ENCODE peak calls at places on chromosomes 5 and 9, in nine cellular contexts. Z is right atrium auricular region; V is CD8-positive, alpha-beta T cell; E is colonic mucosa; L is effector memory CD4-positive, alpha-beta T cell; R is thyroid gland; X is uterus; K is astrocyte; G is A673. W is an unnamed sample.

GRCh38 chr9:131636593-131636992 is 91.3 kb downstream of the PRRT1B start:
- DNase-seq in V (no peak), X (no peak), L (no peak), Z (no peak), G (no peak), K (no peak), R (no peak), E (no peak), W (no peak)

GRCh38 chr5:11026543-11026942 is 265.5 kb upstream of the DAP start:
- DNase-seq in V (no peak), Z (no peak), X (no peak), R (no peak), K (no peak), E (no peak), L (no peak), G (no peak), W (no peak)

GRCh38 chr5:118605761-118606160 is 382.6 kb downstream of the DTWD2 start:
- DNase-seq in L (no peak), E (no peak), Z (no peak), R (peak; percentile 87), G (no peak), X (no peak), K (no peak), V (no peak), W (no peak)

GRCh38 chr9:97880336-97880735 is 27.3 kb downstream of the FOXE1 start:
- DNase-seq in E (no peak), G (no peak), Z (no peak), V (no peak), R (peak; percentile 70), L (no peak), X (no peak), K (peak; percentile 47), W (no peak)

GRCh38 chr5:82719368-82719767 is 357.8 kb downstream of the TMEM167A start:
- DNase-seq in V (no peak), G (peak; percentile 59), R (no peak), Z (no peak), K (peak; percentile 3), X (no peak), L (no peak), E (no peak), W (no peak)

GRCh38 chr9:80320916-80321315 is 749.2 kb downstream of the TLE4 start:
- DNase-seq in R (no peak), L (no peak), K (peak; percentile 82), V (no peak), E (no peak), X (no peak), G (no peak), Z (no peak), W (no peak)

GRCh38 chr9:71816782-71817549 is 48.7 kb upstream of the CEMIP2 start:
- DNase-seq in E (no peak), V (no peak), Z (no peak), X (no peak), K (no peak), R (no peak), G (no peak), L (no peak), W (no peak)

GRCh38 chr5:178388381-178389030 is 155.9 kb upstream of the PHYKPL start:
- DNase-seq in L (no peak), E (peak; percentile 24), V (no peak), K (no peak), X (no peak), R (peak; percentile 42), G (no peak), Z (peak; percentile 67), W (no peak)

GRCh38 chr9:3628239-3628638 is 102.4 kb upstream of the RFX3 start:
- DNase-seq in E (no peak), V (no peak), K (no peak), R (peak; percentile 22), L (no peak), G (no peak), Z (no peak), X (no peak), W (no peak)

GRCh38 chr9:95048225-95049087 is 269.1 kb downstream of the FANCC start:
- DNase-seq in G (peak; percentile 65), L (peak; percentile 21), X (peak; percentile 70), R (peak; percentile 88), K (no peak), E (peak; percentile 82), V (peak; percentile 48), Z (no peak), W (peak; percentile 35)

GRCh38 chr9:36788534-36788933 is 215.8 kb downstream of the MELK start:
- DNase-seq in Z (no peak), R (no peak), K (no peak), V (no peak), G (no peak), E (no peak), L (no peak), X (no peak), W (no peak)

GRCh38 chr9:20314981-20315380 is 307.3 kb downstream of the MLLT3 start:
- DNase-seq in V (no peak), X (no peak), G (no peak), R (no peak), K (no peak), Z (no peak), L (no peak), E (no peak), W (no peak)

GRCh38 chr5:33854733-33855151 is 37.0 kb downstream of the ADAMTS12 start:
- DNase-seq in K (peak; percentile 88), L (no peak), E (no peak), X (no peak), R (no peak), Z (no peak), G (no peak), V (no peak), W (no peak)

GRCh38 chr5:35185518-35185917 is 44.8 kb downstream of the PRLR start:
- DNase-seq in G (no peak), R (no peak), K (no peak), V (no peak), L (no peak), Z (no peak), E (peak; percentile 57), X (no peak), W (no peak)

GRCh38 chr5:124720589-124720988 is 25.9 kb downstream of the ZNF608 start:
- DNase-seq in V (no peak), X (no peak), Z (no peak), E (no peak), R (no peak), L (no peak), G (no peak), K (no peak), W (no peak)

GRCh38 chr5:39714036-39714698 is 289.4 kb upstream of the DAB2 start:
- DNase-seq in K (peak; percentile 30), Z (no peak), R (peak; percentile 37), V (peak; percentile 15), X (peak; percentile 39), E (peak; percentile 70), L (peak; percentile 14), G (peak; percentile 60), W (peak; percentile 52)

GRCh38 chr5:180668835-180669596 is 19.6 kb upstream of the FLT4 start:
- DNase-seq in E (no peak), K (no peak), Z (peak; percentile 47), X (no peak), L (no peak), G (no peak), V (no peak), R (no peak), W (no peak)

GRCh38 chr5:122882836-122883235 is 37.4 kb downstream of the SNX24 start:
- DNase-seq in V (no peak), R (no peak), K (peak; percentile 57), Z (no peak), L (no peak), E (no peak), G (no peak), X (no peak), W (no peak)

GRCh38 chr5:29367176-29367833 is 1826.2 kb upstream of the CDH6 start:
- DNase-seq in R (no peak), K (no peak), V (no peak), Z (no peak), X (no peak), L (no peak), G (peak; percentile 31), E (no peak), W (no peak)

DNA sequence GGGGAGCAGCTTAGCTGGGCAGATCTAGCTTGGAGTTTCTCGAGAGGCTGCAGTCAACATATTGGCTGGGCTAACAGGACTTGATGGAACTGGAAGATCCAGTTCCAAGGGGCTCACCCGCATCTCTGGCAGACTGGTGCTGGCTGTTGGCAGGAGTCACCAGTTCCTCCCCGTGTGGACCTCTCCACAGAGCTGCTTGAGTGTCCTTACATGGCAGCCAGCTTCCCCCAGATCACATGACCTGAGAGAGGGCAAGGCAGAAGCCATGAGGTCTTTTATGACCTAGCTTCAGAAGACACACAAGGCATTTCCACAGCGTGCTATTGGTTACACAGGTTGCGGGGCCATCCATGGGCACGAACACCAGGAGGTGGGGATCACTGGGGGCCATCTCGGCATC is 26.4 kb upstream of the RXRA start:
- DNase-seq in Z (no peak), L (no peak), E (no peak), K (no peak), V (no peak), R (peak; percentile 96), G (no peak), X (no peak), W (no peak)
- H3K9me3 ChIP-seq in Z (no peaks in the 10 kb centered on the region), L (no peaks in the 10 kb centered on the region), E (no peaks in the 10 kb centered on the region), K (no peaks in the 10 kb centered on the region), V (no peaks in the 10 kb centered on the region), R (no peaks in the 10 kb centered on the region), G (no peaks in the 10 kb centered on the region), X (no peaks in the 10 kb centered on the region), W (no peaks in the 10 kb centered on the region)

DNA sequence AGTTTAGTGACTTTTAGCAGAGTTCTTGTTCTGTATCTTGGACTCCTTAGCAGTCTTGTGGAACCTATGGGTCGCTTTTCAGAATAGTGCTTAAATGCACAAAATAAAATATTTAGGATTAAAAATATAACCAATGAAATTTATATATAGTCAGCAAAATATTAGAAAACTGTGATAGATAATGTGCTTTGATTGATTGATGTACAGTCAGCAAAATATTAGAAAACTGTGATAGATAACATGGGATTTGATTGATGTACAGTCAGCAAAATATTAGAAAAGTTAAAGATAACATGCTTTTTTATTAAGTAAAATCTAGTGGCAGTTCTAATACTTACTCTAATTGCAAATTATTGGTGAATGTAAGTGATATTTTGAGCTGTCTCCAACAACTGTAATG is 16.1 kb downstream of the PALM2AKAP2 start:
- DNase-seq in Z (no peak), R (no peak), X (no peak), K (no peak), L (no peak), V (no peak), E (no peak), G (no peak), W (no peak)
- H3K4me1 ChIP-seq in Z (peaks cover 66% of the 10 kb centered on the region), R (no peaks in the 10 kb centered on the region), X (peaks cover 3% of the 10 kb centered on the region), K (peaks cover 38% of the 10 kb centered on the region), L (no peaks in the 10 kb centered on the region), V (no peaks in the 10 kb centered on the region), E (no peaks in the 10 kb centered on the region), G (no peaks in the 10 kb centered on the region), W (no peaks in the 10 kb centered on the region)

DNA sequence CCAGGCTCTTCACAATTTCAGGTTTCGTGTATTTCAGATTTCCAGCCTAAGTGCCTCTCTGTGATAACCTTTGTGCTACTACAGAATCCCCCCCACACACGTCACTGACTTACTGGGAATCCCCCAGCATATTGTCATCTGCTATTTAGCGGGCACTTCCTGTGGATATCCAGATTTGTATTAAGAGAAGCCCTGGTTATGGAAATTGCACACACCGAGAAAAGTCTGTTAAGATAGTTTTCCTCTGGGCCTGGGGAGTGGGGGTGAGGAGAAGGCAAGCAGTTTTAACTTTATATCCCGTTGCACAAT is 269.9 kb downstream of the MED10 start:
- DNase-seq in K (no peak), L (no peak), Z (no peak), G (no peak), E (no peak), X (no peak), V (no peak), R (no peak), W (no peak)
- H3K9me3 ChIP-seq in K (peaks cover 6% of the 10 kb centered on the region), L (no peaks in the 10 kb centered on the region), Z (no peaks in the 10 kb centered on the region), G (no peaks in the 10 kb centered on the region), E (no peaks in the 10 kb centered on the region), X (no peaks in the 10 kb centered on the region), V (no peaks in the 10 kb centered on the region), R (no peaks in the 10 kb centered on the region), W (no peaks in the 10 kb centered on the region)

GRCh38 chr9:116337015-116337414 is 183.4 kb downstream of the PAPPA start:
- DNase-seq in X (no peak), Z (no peak), L (no peak), K (peak; percentile 75), V (no peak), R (no peak), G (no peak), E (no peak), W (no peak)
- H3K4me1 ChIP-seq in X (no peaks in the 10 kb centered on the region), Z (no peaks in the 10 kb centered on the region), L (no peaks in the 10 kb centered on the region), K (no peaks in the 10 kb centered on the region), V (no peaks in the 10 kb centered on the region), R (peaks cover 12% of the 10 kb centered on the region), G (no peaks in the 10 kb centered on the region), E (no peaks in the 10 kb centered on the region), W (no peaks in the 10 kb centered on the region)

W was measured in CD4-positive, CD25-positive, alpha-beta regulatory T cell.